ENCODE peak calls at places on chromosome 19, in six cellular contexts. One of them, this sample, is unnamed.

GRCh38 chr19:47813304-47813994 is 8.3 kb upstream of the CRX start:
- DNase-seq in HAP-1: peak; percentile 97
- DNase-seq in stimulated activated CD8-positive, alpha-beta memory T cell treated with anti-CD3 and anti-CD28 coated beads, Interleukin-2, amount 100 ng/mL, for 1 hour: peak; percentile 45
- DNase-seq in stimulated activated naive CD8-positive, alpha-beta T cell treated with anti-CD3 and anti-CD28 coated beads, Interleukin-15, amount 100 ng/mL, for 72 hours: peak; percentile 75
- DNase-seq in Calu3: peak; percentile 92
- DNase-seq in GM12864: no peak
- DNase-seq in this sample: peak; percentile 40

GRCh38 chr19:43784981-43785808 is 4.4 kb upstream of the KCNN4 start:
- DNase-seq in HAP-1: peak; percentile 73
- DNase-seq in stimulated activated naive CD8-positive, alpha-beta T cell treated with anti-CD3 and anti-CD28 coated beads, Interleukin-15, amount 100 ng/mL, for 72 hours: peak; percentile 54
- DNase-seq in Calu3: peak; percentile 81
- DNase-seq in GM12864: peak; percentile 65
- DNase-seq in stimulated activated CD8-positive, alpha-beta memory T cell treated with anti-CD3 and anti-CD28 coated beads, Interleukin-2, amount 100 ng/mL, for 1 hour: peak; percentile 15
- DNase-seq in this sample: peak; percentile 84

GRCh38 chr19:35545855-35546381 is 492 bp downstream of the TMEM147 start:
- DNase-seq in stimulated activated naive CD8-positive, alpha-beta T cell treated with anti-CD3 and anti-CD28 coated beads, Interleukin-15, amount 100 ng/mL, for 72 hours: peak; percentile 58
- DNase-seq in GM12864: peak; percentile 68
- DNase-seq in HAP-1: peak; percentile 76
- DNase-seq in stimulated activated CD8-positive, alpha-beta memory T cell treated with anti-CD3 and anti-CD28 coated beads, Interleukin-2, amount 100 ng/mL, for 1 hour: peak; percentile 14
- DNase-seq in Calu3: peak; percentile 61
- DNase-seq in this sample: peak; percentile 10

GRCh38 chr19:42275517-42275916 is 6.5 kb downstream of the CIC start:
- DNase-seq in Calu3: no peak
- DNase-seq in stimulated activated CD8-positive, alpha-beta memory T cell treated with anti-CD3 and anti-CD28 coated beads, Interleukin-2, amount 100 ng/mL, for 1 hour: no peak
- DNase-seq in stimulated activated naive CD8-positive, alpha-beta T cell treated with anti-CD3 and anti-CD28 coated beads, Interleukin-15, amount 100 ng/mL, for 72 hours: no peak
- DNase-seq in HAP-1: no peak
- DNase-seq in GM12864: no peak
- DNase-seq in this sample: no peak

GRCh38 chr19:50818859-50819472 is 4.6 kb downstream of the KLK1 start:
- DNase-seq in stimulated activated CD8-positive, alpha-beta memory T cell treated with anti-CD3 and anti-CD28 coated beads, Interleukin-2, amount 100 ng/mL, for 1 hour: no peak
- DNase-seq in Calu3: no peak
- DNase-seq in GM12864: no peak
- DNase-seq in HAP-1: no peak
- DNase-seq in stimulated activated naive CD8-positive, alpha-beta T cell treated with anti-CD3 and anti-CD28 coated beads, Interleukin-15, amount 100 ng/mL, for 72 hours: no peak
- DNase-seq in this sample: no peak

GRCh38 chr19:29963576-29963975 is 21.5 kb downstream of the URI1 start:
- DNase-seq in stimulated activated CD8-positive, alpha-beta memory T cell treated with anti-CD3 and anti-CD28 coated beads, Interleukin-2, amount 100 ng/mL, for 1 hour: no peak
- DNase-seq in GM12864: no peak
- DNase-seq in HAP-1: no peak
- DNase-seq in stimulated activated naive CD8-positive, alpha-beta T cell treated with anti-CD3 and anti-CD28 coated beads, Interleukin-15, amount 100 ng/mL, for 72 hours: no peak
- DNase-seq in Calu3: no peak
- DNase-seq in this sample: no peak

GRCh38 chr19:50909240-50910070 is 1.7 kb downstream of the KLK4 start:
- DNase-seq in stimulated activated CD8-positive, alpha-beta memory T cell treated with anti-CD3 and anti-CD28 coated beads, Interleukin-2, amount 100 ng/mL, for 1 hour: no peak
- DNase-seq in HAP-1: peak; percentile 94
- DNase-seq in stimulated activated naive CD8-positive, alpha-beta T cell treated with anti-CD3 and anti-CD28 coated beads, Interleukin-15, amount 100 ng/mL, for 72 hours: no peak
- DNase-seq in GM12864: no peak
- DNase-seq in Calu3: peak; percentile 80
- DNase-seq in this sample: no peak

GRCh38 chr19:7904074-7905020 is 670 bp downstream of the MAP2K7 start:
- DNase-seq in HAP-1: peak; percentile 51
- DNase-seq in GM12864: no peak
- DNase-seq in stimulated activated CD8-positive, alpha-beta memory T cell treated with anti-CD3 and anti-CD28 coated beads, Interleukin-2, amount 100 ng/mL, for 1 hour: peak; percentile 39
- DNase-seq in Calu3: no peak
- DNase-seq in stimulated activated naive CD8-positive, alpha-beta T cell treated with anti-CD3 and anti-CD28 coated beads, Interleukin-15, amount 100 ng/mL, for 72 hours: peak; percentile 70
- DNase-seq in this sample: no peak

GRCh38 chr19:28397311-28397710 is 815.6 kb downstream of the UQCRFS1 start:
- DNase-seq in HAP-1: no peak
- DNase-seq in stimulated activated naive CD8-positive, alpha-beta T cell treated with anti-CD3 and anti-CD28 coated beads, Interleukin-15, amount 100 ng/mL, for 72 hours: no peak
- DNase-seq in GM12864: no peak
- DNase-seq in stimulated activated CD8-positive, alpha-beta memory T cell treated with anti-CD3 and anti-CD28 coated beads, Interleukin-2, amount 100 ng/mL, for 1 hour: no peak
- DNase-seq in Calu3: no peak
- DNase-seq in this sample: no peak

GRCh38 chr19:6997679-6998445 is 23.4 kb downstream of the MBD3L2B start:
- DNase-seq in Calu3: no peak
- DNase-seq in stimulated activated naive CD8-positive, alpha-beta T cell treated with anti-CD3 and anti-CD28 coated beads, Interleukin-15, amount 100 ng/mL, for 72 hours: no peak
- DNase-seq in GM12864: no peak
- DNase-seq in stimulated activated CD8-positive, alpha-beta memory T cell treated with anti-CD3 and anti-CD28 coated beads, Interleukin-2, amount 100 ng/mL, for 1 hour: no peak
- DNase-seq in HAP-1: no peak
- DNase-seq in this sample: no peak

GRCh38 chr19:13872695-13873389 is 4.1 kb upstream of the NANOS3 start:
- DNase-seq in GM12864: no peak
- DNase-seq in stimulated activated CD8-positive, alpha-beta memory T cell treated with anti-CD3 and anti-CD28 coated beads, Interleukin-2, amount 100 ng/mL, for 1 hour: no peak
- DNase-seq in HAP-1: no peak
- DNase-seq in stimulated activated naive CD8-positive, alpha-beta T cell treated with anti-CD3 and anti-CD28 coated beads, Interleukin-15, amount 100 ng/mL, for 72 hours: peak; percentile 38
- DNase-seq in Calu3: no peak
- DNase-seq in this sample: no peak

GRCh38 chr19:7980168-7980567 is 25.3 kb downstream of the ELAVL1 start:
- DNase-seq in stimulated activated CD8-positive, alpha-beta memory T cell treated with anti-CD3 and anti-CD28 coated beads, Interleukin-2, amount 100 ng/mL, for 1 hour: no peak
- DNase-seq in GM12864: no peak
- DNase-seq in HAP-1: no peak
- DNase-seq in Calu3: no peak
- DNase-seq in stimulated activated naive CD8-positive, alpha-beta T cell treated with anti-CD3 and anti-CD28 coated beads, Interleukin-15, amount 100 ng/mL, for 72 hours: no peak
- DNase-seq in this sample: no peak

GRCh38 chr19:16342002-16342715 is 17.5 kb downstream of the KLF2 start:
- DNase-seq in HAP-1: no peak
- DNase-seq in stimulated activated CD8-positive, alpha-beta memory T cell treated with anti-CD3 and anti-CD28 coated beads, Interleukin-2, amount 100 ng/mL, for 1 hour: no peak
- DNase-seq in stimulated activated naive CD8-positive, alpha-beta T cell treated with anti-CD3 and anti-CD28 coated beads, Interleukin-15, amount 100 ng/mL, for 72 hours: peak; percentile 63
- DNase-seq in Calu3: no peak
- DNase-seq in GM12864: peak; percentile 85
- DNase-seq in this sample: no peak

GRCh38 chr19:35249848-35250711 is 1.3 kb downstream of the LSR start:
- DNase-seq in stimulated activated naive CD8-positive, alpha-beta T cell treated with anti-CD3 and anti-CD28 coated beads, Interleukin-15, amount 100 ng/mL, for 72 hours: no peak
- DNase-seq in stimulated activated CD8-positive, alpha-beta memory T cell treated with anti-CD3 and anti-CD28 coated beads, Interleukin-2, amount 100 ng/mL, for 1 hour: no peak
- DNase-seq in GM12864: no peak
- DNase-seq in Calu3: no peak
- DNase-seq in HAP-1: no peak
- DNase-seq in this sample: no peak

GRCh38 chr19:13164370-13165090 is 14.3 kb downstream of the IER2 start:
- DNase-seq in GM12864: no peak
- DNase-seq in Calu3: peak; percentile 83
- DNase-seq in stimulated activated naive CD8-positive, alpha-beta T cell treated with anti-CD3 and anti-CD28 coated beads, Interleukin-15, amount 100 ng/mL, for 72 hours: peak; percentile 27
- DNase-seq in HAP-1: peak; percentile 95
- DNase-seq in stimulated activated CD8-positive, alpha-beta memory T cell treated with anti-CD3 and anti-CD28 coated beads, Interleukin-2, amount 100 ng/mL, for 1 hour: no peak
- DNase-seq in this sample: peak; percentile 31

GRCh38 chr19:41872775-41873647 is 4.1 kb upstream of the CD79A start:
- DNase-seq in Calu3: peak; percentile 92
- DNase-seq in GM12864: no peak
- DNase-seq in HAP-1: peak; percentile 89
- DNase-seq in stimulated activated naive CD8-positive, alpha-beta T cell treated with anti-CD3 and anti-CD28 coated beads, Interleukin-15, amount 100 ng/mL, for 72 hours: no peak
- DNase-seq in stimulated activated CD8-positive, alpha-beta memory T cell treated with anti-CD3 and anti-CD28 coated beads, Interleukin-2, amount 100 ng/mL, for 1 hour: peak; percentile 38
- DNase-seq in this sample: peak; percentile 82

GRCh38 chr19:3653865-3654513 is 27.4 kb upstream of the CACTIN start:
- DNase-seq in stimulated activated naive CD8-positive, alpha-beta T cell treated with anti-CD3 and anti-CD28 coated beads, Interleukin-15, amount 100 ng/mL, for 72 hours: no peak
- DNase-seq in GM12864: no peak
- DNase-seq in Calu3: peak; percentile 10
- DNase-seq in HAP-1: peak; percentile 47
- DNase-seq in stimulated activated CD8-positive, alpha-beta memory T cell treated with anti-CD3 and anti-CD28 coated beads, Interleukin-2, amount 100 ng/mL, for 1 hour: no peak
- DNase-seq in this sample: no peak

GRCh38 chr19:55385749-55386514 is at the start of gene RPL28:
- DNase-seq in HAP-1: peak; percentile 98
- DNase-seq in GM12864: peak; percentile 94
- DNase-seq in stimulated activated naive CD8-positive, alpha-beta T cell treated with anti-CD3 and anti-CD28 coated beads, Interleukin-15, amount 100 ng/mL, for 72 hours: peak; percentile 99
- DNase-seq in Calu3: peak; percentile 99
- DNase-seq in stimulated activated CD8-positive, alpha-beta memory T cell treated with anti-CD3 and anti-CD28 coated beads, Interleukin-2, amount 100 ng/mL, for 1 hour: peak; percentile 96
- DNase-seq in this sample: peak; percentile 98

GRCh38 chr19:33413426-33413725 is 39.9 kb downstream of the CEBPG start:
- DNase-seq in HAP-1: no peak
- DNase-seq in stimulated activated naive CD8-positive, alpha-beta T cell treated with anti-CD3 and anti-CD28 coated beads, Interleukin-15, amount 100 ng/mL, for 72 hours: no peak
- DNase-seq in Calu3: no peak
- DNase-seq in stimulated activated CD8-positive, alpha-beta memory T cell treated with anti-CD3 and anti-CD28 coated beads, Interleukin-2, amount 100 ng/mL, for 1 hour: no peak
- DNase-seq in GM12864: no peak
- DNase-seq in this sample: no peak

GRCh38 chr19:15062036-15062435 is 12.8 kb downstream of the CASP14 start:
- DNase-seq in HAP-1: no peak
- DNase-seq in stimulated activated naive CD8-positive, alpha-beta T cell treated with anti-CD3 and anti-CD28 coated beads, Interleukin-15, amount 100 ng/mL, for 72 hours: no peak
- DNase-seq in Calu3: no peak
- DNase-seq in stimulated activated CD8-positive, alpha-beta memory T cell treated with anti-CD3 and anti-CD28 coated beads, Interleukin-2, amount 100 ng/mL, for 1 hour: no peak
- DNase-seq in GM12864: no peak
- DNase-seq in this sample: no peak

GRCh38 chr19:13057147-13057572 is 45.5 kb downstream of the LYL1 start:
- DNase-seq in Calu3: no peak
- DNase-seq in HAP-1: no peak
- DNase-seq in stimulated activated CD8-positive, alpha-beta memory T cell treated with anti-CD3 and anti-CD28 coated beads, Interleukin-2, amount 100 ng/mL, for 1 hour: no peak
- DNase-seq in GM12864: no peak
- DNase-seq in stimulated activated naive CD8-positive, alpha-beta T cell treated with anti-CD3 and anti-CD28 coated beads, Interleukin-15, amount 100 ng/mL, for 72 hours: no peak
- DNase-seq in this sample: no peak

GRCh38 chr19:928471-929259 is 2.8 kb downstream of the ARID3A start:
- DNase-seq in stimulated activated CD8-positive, alpha-beta memory T cell treated with anti-CD3 and anti-CD28 coated beads, Interleukin-2, amount 100 ng/mL, for 1 hour: no peak
- DNase-seq in stimulated activated naive CD8-positive, alpha-beta T cell treated with anti-CD3 and anti-CD28 coated beads, Interleukin-15, amount 100 ng/mL, for 72 hours: no peak
- DNase-seq in GM12864: no peak
- DNase-seq in Calu3: no peak
- DNase-seq in HAP-1: peak; percentile 40
- DNase-seq in this sample: peak; percentile 99

GRCh38 chr19:56398809-56399208 is 5.3 kb upstream of the ZNF583 start:
- DNase-seq in stimulated activated CD8-positive, alpha-beta memory T cell treated with anti-CD3 and anti-CD28 coated beads, Interleukin-2, amount 100 ng/mL, for 1 hour: no peak
- DNase-seq in HAP-1: no peak
- DNase-seq in Calu3: no peak
- DNase-seq in GM12864: no peak
- DNase-seq in stimulated activated naive CD8-positive, alpha-beta T cell treated with anti-CD3 and anti-CD28 coated beads, Interleukin-15, amount 100 ng/mL, for 72 hours: no peak
- DNase-seq in this sample: no peak

GRCh38 chr19:475360-475759 is 14.5 kb upstream of the SHC2 start:
- DNase-seq in GM12864: no peak
- DNase-seq in Calu3: no peak
- DNase-seq in HAP-1: no peak
- DNase-seq in stimulated activated naive CD8-positive, alpha-beta T cell treated with anti-CD3 and anti-CD28 coated beads, Interleukin-15, amount 100 ng/mL, for 72 hours: no peak
- DNase-seq in stimulated activated CD8-positive, alpha-beta memory T cell treated with anti-CD3 and anti-CD28 coated beads, Interleukin-2, amount 100 ng/mL, for 1 hour: no peak
- DNase-seq in this sample: no peak

GRCh38 chr19:1123885-1124677 is 20.3 kb downstream of the GPX4 start:
- DNase-seq in stimulated activated naive CD8-positive, alpha-beta T cell treated with anti-CD3 and anti-CD28 coated beads, Interleukin-15, amount 100 ng/mL, for 72 hours: no peak
- DNase-seq in stimulated activated CD8-positive, alpha-beta memory T cell treated with anti-CD3 and anti-CD28 coated beads, Interleukin-2, amount 100 ng/mL, for 1 hour: no peak
- DNase-seq in GM12864: no peak
- DNase-seq in HAP-1: no peak
- DNase-seq in Calu3: no peak
- DNase-seq in this sample: no peak

GRCh38 chr19:45638930-45639729 is at the start of gene EML2:
- DNase-seq in GM12864: no peak
- DNase-seq in stimulated activated CD8-positive, alpha-beta memory T cell treated with anti-CD3 and anti-CD28 coated beads, Interleukin-2, amount 100 ng/mL, for 1 hour: no peak
- DNase-seq in stimulated activated naive CD8-positive, alpha-beta T cell treated with anti-CD3 and anti-CD28 coated beads, Interleukin-15, amount 100 ng/mL, for 72 hours: peak; percentile 48
- DNase-seq in Calu3: peak; percentile 80
- DNase-seq in HAP-1: peak; percentile 83
- DNase-seq in this sample: peak; percentile 33

GRCh38 chr19:57068921-57069697 is 50.7 kb upstream of the USP29 start:
- DNase-seq in HAP-1: peak; percentile 13
- DNase-seq in stimulated activated CD8-positive, alpha-beta memory T cell treated with anti-CD3 and anti-CD28 coated beads, Interleukin-2, amount 100 ng/mL, for 1 hour: no peak
- DNase-seq in GM12864: no peak
- DNase-seq in stimulated activated naive CD8-positive, alpha-beta T cell treated with anti-CD3 and anti-CD28 coated beads, Interleukin-15, amount 100 ng/mL, for 72 hours: no peak
- DNase-seq in Calu3: no peak
- DNase-seq in this sample: peak; percentile 79

GRCh38 chr19:46898731-46899130 is 37.9 kb downstream of the ARHGAP35 start:
- DNase-seq in Calu3: no peak
- DNase-seq in stimulated activated CD8-positive, alpha-beta memory T cell treated with anti-CD3 and anti-CD28 coated beads, Interleukin-2, amount 100 ng/mL, for 1 hour: no peak
- DNase-seq in GM12864: no peak
- DNase-seq in stimulated activated naive CD8-positive, alpha-beta T cell treated with anti-CD3 and anti-CD28 coated beads, Interleukin-15, amount 100 ng/mL, for 72 hours: no peak
- DNase-seq in HAP-1: no peak
- DNase-seq in this sample: no peak

GRCh38 chr19:31253816-31254551 is 95.3 kb downstream of the TSHZ3 start:
- DNase-seq in GM12864: no peak
- DNase-seq in HAP-1: no peak
- DNase-seq in stimulated activated CD8-positive, alpha-beta memory T cell treated with anti-CD3 and anti-CD28 coated beads, Interleukin-2, amount 100 ng/mL, for 1 hour: no peak
- DNase-seq in Calu3: no peak
- DNase-seq in stimulated activated naive CD8-positive, alpha-beta T cell treated with anti-CD3 and anti-CD28 coated beads, Interleukin-15, amount 100 ng/mL, for 72 hours: no peak
- DNase-seq in this sample: peak; percentile 63

GRCh38 chr19:12255372-12255771 is 39.3 kb downstream of the ZNF44 start:
- DNase-seq in GM12864: no peak
- DNase-seq in HAP-1: no peak
- DNase-seq in Calu3: no peak
- DNase-seq in stimulated activated naive CD8-positive, alpha-beta T cell treated with anti-CD3 and anti-CD28 coated beads, Interleukin-15, amount 100 ng/mL, for 72 hours: no peak
- DNase-seq in stimulated activated CD8-positive, alpha-beta memory T cell treated with anti-CD3 and anti-CD28 coated beads, Interleukin-2, amount 100 ng/mL, for 1 hour: no peak
- DNase-seq in this sample: no peak

GRCh38 chr19:966481-967088 is 17.6 kb upstream of the WDR18 start:
- DNase-seq in HAP-1: no peak
- DNase-seq in GM12864: no peak
- DNase-seq in stimulated activated naive CD8-positive, alpha-beta T cell treated with anti-CD3 and anti-CD28 coated beads, Interleukin-15, amount 100 ng/mL, for 72 hours: no peak
- DNase-seq in stimulated activated CD8-positive, alpha-beta memory T cell treated with anti-CD3 and anti-CD28 coated beads, Interleukin-2, amount 100 ng/mL, for 1 hour: no peak
- DNase-seq in Calu3: no peak
- DNase-seq in this sample: peak; percentile 77

GRCh38 chr19:38445362-38445761 is 11.9 kb downstream of the RYR1 start:
- DNase-seq in stimulated activated CD8-positive, alpha-beta memory T cell treated with anti-CD3 and anti-CD28 coated beads, Interleukin-2, amount 100 ng/mL, for 1 hour: no peak
- DNase-seq in stimulated activated naive CD8-positive, alpha-beta T cell treated with anti-CD3 and anti-CD28 coated beads, Interleukin-15, amount 100 ng/mL, for 72 hours: no peak
- DNase-seq in HAP-1: no peak
- DNase-seq in GM12864: no peak
- DNase-seq in Calu3: no peak
- DNase-seq in this sample: no peak

GRCh38 chr19:19062454-19063182 is 1.2 kb upstream of the SLC25A42 start:
- DNase-seq in Calu3: peak; percentile 9
- DNase-seq in stimulated activated naive CD8-positive, alpha-beta T cell treated with anti-CD3 and anti-CD28 coated beads, Interleukin-15, amount 100 ng/mL, for 72 hours: peak; percentile 12
- DNase-seq in GM12864: no peak
- DNase-seq in HAP-1: no peak
- DNase-seq in stimulated activated CD8-positive, alpha-beta memory T cell treated with anti-CD3 and anti-CD28 coated beads, Interleukin-2, amount 100 ng/mL, for 1 hour: no peak
- DNase-seq in this sample: peak; percentile 26

GRCh38 chr19:39031368-39032163 is 783 bp downstream of the FBXO27 start:
- DNase-seq in stimulated activated CD8-positive, alpha-beta memory T cell treated with anti-CD3 and anti-CD28 coated beads, Interleukin-2, amount 100 ng/mL, for 1 hour: peak; percentile 42
- DNase-seq in Calu3: peak; percentile 100
- DNase-seq in stimulated activated naive CD8-positive, alpha-beta T cell treated with anti-CD3 and anti-CD28 coated beads, Interleukin-15, amount 100 ng/mL, for 72 hours: peak; percentile 88
- DNase-seq in HAP-1: peak; percentile 100
- DNase-seq in GM12864: peak; percentile 76
- DNase-seq in this sample: peak; percentile 93

GRCh38 chr19:14118165-14119051 is 846 bp upstream of the PRKACA start:
- DNase-seq in stimulated activated CD8-positive, alpha-beta memory T cell treated with anti-CD3 and anti-CD28 coated beads, Interleukin-2, amount 100 ng/mL, for 1 hour: no peak
- DNase-seq in Calu3: no peak
- DNase-seq in GM12864: no peak
- DNase-seq in HAP-1: no peak
- DNase-seq in stimulated activated naive CD8-positive, alpha-beta T cell treated with anti-CD3 and anti-CD28 coated beads, Interleukin-15, amount 100 ng/mL, for 72 hours: peak; percentile 26
- DNase-seq in this sample: peak; percentile 61

This sample was measured in trophoblast cell.